ENCODE peak calls at places on chromosome 4, in seven cellular contexts. One of them, this sample, is unnamed.

GRCh38 chr4:14984452-14984851 is 17.8 kb upstream of the CPEB2 start:
- DNase-seq in IMR-90: no peak
- DNase-seq in GM23248: no peak
- DNase-seq in neural progenitor cell: no peak
- DNase-seq in H1: no peak
- DNase-seq in PC-3: no peak
- DNase-seq in H9: no peak
- DNase-seq in this sample: no peak

GRCh38 chr4:3009422-3009821 is 46.1 kb downstream of the GRK4 start:
- DNase-seq in IMR-90: no peak
- DNase-seq in GM23248: peak; percentile 68
- DNase-seq in neural progenitor cell: peak; percentile 65
- DNase-seq in H1: no peak
- DNase-seq in PC-3: no peak
- DNase-seq in H9: peak; percentile 47
- DNase-seq in this sample: no peak

GRCh38 chr4:144174401-144175067 is 34.0 kb upstream of the GYPA start:
- DNase-seq in IMR-90: peak; percentile 59
- DNase-seq in GM23248: peak; percentile 77
- DNase-seq in neural progenitor cell: peak; percentile 67
- DNase-seq in H1: no peak
- DNase-seq in PC-3: peak; percentile 81
- DNase-seq in H9: no peak
- DNase-seq in this sample: peak; percentile 35

GRCh38 chr4:119498520-119498919 is 130.1 kb downstream of the PDE5A start:
- DNase-seq in IMR-90: peak; percentile 59
- DNase-seq in GM23248: peak; percentile 4
- DNase-seq in neural progenitor cell: no peak
- DNase-seq in H1: no peak
- DNase-seq in PC-3: no peak
- DNase-seq in H9: no peak
- DNase-seq in this sample: no peak

GRCh38 chr4:181143241-181143854 is 1099.9 kb upstream of the TENM3 start:
- DNase-seq in IMR-90: peak; percentile 72
- DNase-seq in GM23248: peak; percentile 65
- DNase-seq in neural progenitor cell: peak; percentile 82
- DNase-seq in H1: peak; percentile 34
- DNase-seq in PC-3: peak; percentile 72
- DNase-seq in H9: peak; percentile 65
- DNase-seq in this sample: peak; percentile 65

GRCh38 chr4:85747871-85748491 is 273.0 kb downstream of the ARHGAP24 start:
- DNase-seq in IMR-90: peak; percentile 83
- DNase-seq in GM23248: peak; percentile 80
- DNase-seq in neural progenitor cell: peak; percentile 81
- DNase-seq in H1: no peak
- DNase-seq in PC-3: peak; percentile 75
- DNase-seq in H9: peak; percentile 36
- DNase-seq in this sample: peak; percentile 31

GRCh38 chr4:132228676-132229075 is 920.4 kb upstream of the PCDH10 start:
- DNase-seq in IMR-90: no peak
- DNase-seq in GM23248: no peak
- DNase-seq in neural progenitor cell: no peak
- DNase-seq in H1: no peak
- DNase-seq in PC-3: no peak
- DNase-seq in H9: no peak
- DNase-seq in this sample: no peak

GRCh38 chr4:169253904-169254303 is 16.9 kb downstream of the SH3RF1 start:
- DNase-seq in IMR-90: peak; percentile 94
- DNase-seq in GM23248: peak; percentile 75
- DNase-seq in neural progenitor cell: no peak
- DNase-seq in H1: no peak
- DNase-seq in PC-3: peak; percentile 76
- DNase-seq in H9: no peak
- DNase-seq in this sample: no peak

GRCh38 chr4:99832313-99832712 is 15.7 kb downstream of the DAPP1 start:
- DNase-seq in IMR-90: no peak
- DNase-seq in GM23248: no peak
- DNase-seq in neural progenitor cell: no peak
- DNase-seq in H1: no peak
- DNase-seq in PC-3: no peak
- DNase-seq in H9: no peak
- DNase-seq in this sample: no peak

GRCh38 chr4:129455462-129455861 is 359.5 kb downstream of the C4orf33 start:
- DNase-seq in IMR-90: no peak
- DNase-seq in GM23248: no peak
- DNase-seq in neural progenitor cell: peak; percentile 2
- DNase-seq in H1: no peak
- DNase-seq in PC-3: no peak
- DNase-seq in H9: no peak
- DNase-seq in this sample: no peak

GRCh38 chr4:113901994-113902787 is 77.3 kb downstream of the ARSJ start:
- DNase-seq in IMR-90: no peak
- DNase-seq in GM23248: no peak
- DNase-seq in neural progenitor cell: no peak
- DNase-seq in H1: no peak
- DNase-seq in PC-3: peak; percentile 23
- DNase-seq in H9: no peak
- DNase-seq in this sample: peak; percentile 41

GRCh38 chr4:128388352-128388630 is 100.7 kb upstream of the PGRMC2 start:
- DNase-seq in IMR-90: no peak
- DNase-seq in GM23248: peak; percentile 26
- DNase-seq in neural progenitor cell: no peak
- DNase-seq in H1: no peak
- DNase-seq in PC-3: peak; percentile 54
- DNase-seq in H9: no peak
- DNase-seq in this sample: no peak

GRCh38 chr4:17786567-17786966 is 5.1 kb upstream of the FAM184B start:
- DNase-seq in IMR-90: peak; percentile 19
- DNase-seq in GM23248: no peak
- DNase-seq in neural progenitor cell: no peak
- DNase-seq in H1: no peak
- DNase-seq in PC-3: peak; percentile 23
- DNase-seq in H9: no peak
- DNase-seq in this sample: peak; percentile 20

GRCh38 chr4:20266215-20267082 is 14.7 kb downstream of the SLIT2 start:
- DNase-seq in IMR-90: peak; percentile 61
- DNase-seq in GM23248: peak; percentile 37
- DNase-seq in neural progenitor cell: no peak
- DNase-seq in H1: no peak
- DNase-seq in PC-3: no peak
- DNase-seq in H9: no peak
- DNase-seq in this sample: no peak

GRCh38 chr4:165326831-165327210 is 648 bp upstream of the MSMO1 start:
- DNase-seq in IMR-90: peak; percentile 9
- DNase-seq in GM23248: peak; percentile 55
- DNase-seq in neural progenitor cell: peak; percentile 22
- DNase-seq in H1: no peak
- DNase-seq in PC-3: peak; percentile 14
- DNase-seq in H9: peak; percentile 73
- DNase-seq in this sample: peak; percentile 30

GRCh38 chr4:169153451-169153850 is 117.3 kb downstream of the SH3RF1 start:
- DNase-seq in IMR-90: no peak
- DNase-seq in GM23248: no peak
- DNase-seq in neural progenitor cell: no peak
- DNase-seq in H1: no peak
- DNase-seq in PC-3: no peak
- DNase-seq in H9: no peak
- DNase-seq in this sample: no peak

GRCh38 chr4:62709618-62710252 is 1509.6 kb downstream of the ADGRL3 start:
- DNase-seq in IMR-90: peak; percentile 0
- DNase-seq in GM23248: peak; percentile 9
- DNase-seq in neural progenitor cell: peak; percentile 57
- DNase-seq in H1: no peak
- DNase-seq in PC-3: peak; percentile 91
- DNase-seq in H9: no peak
- DNase-seq in this sample: no peak

GRCh38 chr4:2101346-2102044 is 42.4 kb downstream of the NAT8L start:
- DNase-seq in IMR-90: peak; percentile 48
- DNase-seq in GM23248: peak; percentile 64
- DNase-seq in neural progenitor cell: no peak
- DNase-seq in H1: no peak
- DNase-seq in PC-3: peak; percentile 86
- DNase-seq in H9: no peak
- DNase-seq in this sample: no peak

GRCh38 chr4:34158883-34159282 is 2085.4 kb downstream of the ARAP2 start:
- DNase-seq in IMR-90: peak; percentile 27
- DNase-seq in GM23248: no peak
- DNase-seq in neural progenitor cell: no peak
- DNase-seq in H1: no peak
- DNase-seq in PC-3: peak; percentile 48
- DNase-seq in H9: no peak
- DNase-seq in this sample: no peak

GRCh38 chr4:165207016-165207430 is 338 bp upstream of the KLHL2 start:
- DNase-seq in IMR-90: peak; percentile 31
- DNase-seq in GM23248: peak; percentile 47
- DNase-seq in neural progenitor cell: peak; percentile 37
- DNase-seq in H1: no peak
- DNase-seq in PC-3: peak; percentile 16
- DNase-seq in H9: peak; percentile 33
- DNase-seq in this sample: no peak

GRCh38 chr4:30717208-30718020 is 2.8 kb upstream of the PCDH7 start:
- DNase-seq in IMR-90: peak; percentile 70
- DNase-seq in GM23248: peak; percentile 70
- DNase-seq in neural progenitor cell: peak; percentile 85
- DNase-seq in H1: no peak
- DNase-seq in PC-3: peak; percentile 49
- DNase-seq in H9: peak; percentile 83
- DNase-seq in this sample: no peak

GRCh38 chr4:30716158-30716557 is 4.0 kb upstream of the PCDH7 start:
- DNase-seq in IMR-90: peak; percentile 53
- DNase-seq in GM23248: peak; percentile 52
- DNase-seq in neural progenitor cell: peak; percentile 48
- DNase-seq in H1: no peak
- DNase-seq in PC-3: peak; percentile 51
- DNase-seq in H9: no peak
- DNase-seq in this sample: no peak

GRCh38 chr4:30718889-30719252 is 1.3 kb upstream of the PCDH7 start:
- DNase-seq in IMR-90: peak; percentile 48
- DNase-seq in GM23248: peak; percentile 17
- DNase-seq in neural progenitor cell: peak; percentile 52
- DNase-seq in H1: no peak
- DNase-seq in PC-3: peak; percentile 33
- DNase-seq in H9: no peak
- DNase-seq in this sample: no peak

GRCh38 chr4:30718021-30718888 is 1.9 kb upstream of the PCDH7 start:
- DNase-seq in IMR-90: peak; percentile 36
- DNase-seq in GM23248: peak; percentile 34
- DNase-seq in neural progenitor cell: peak; percentile 76
- DNase-seq in H1: no peak
- DNase-seq in PC-3: peak; percentile 25
- DNase-seq in H9: peak; percentile 65
- DNase-seq in this sample: no peak

DNA sequence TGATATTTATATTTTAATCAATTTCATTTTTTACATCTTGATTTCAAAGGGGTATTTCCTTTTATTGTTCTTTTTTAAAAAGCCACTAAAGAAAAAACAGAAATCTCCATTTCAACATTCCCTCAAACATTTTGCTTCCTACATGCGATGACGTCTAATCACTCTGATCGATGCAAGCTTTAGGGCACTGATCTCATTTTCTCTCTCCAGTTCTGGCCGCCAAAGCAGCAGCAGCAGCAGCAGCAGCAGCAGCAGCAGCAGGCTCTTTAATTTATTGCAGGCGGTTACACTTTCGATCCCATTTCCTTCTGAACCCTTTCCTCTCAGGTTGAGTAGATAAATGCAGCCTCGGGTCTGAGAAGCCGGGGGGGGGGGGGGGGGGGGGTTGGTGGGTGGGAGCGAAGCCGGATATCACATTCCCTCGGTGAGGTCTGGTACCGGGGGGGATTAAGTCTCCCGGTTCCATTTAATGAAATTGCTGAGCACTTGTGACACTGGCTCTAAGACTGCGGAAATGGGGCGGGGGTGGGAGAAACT is 3.4 kb upstream of the PCDH7 start:
- DNase-seq in IMR-90: no peak
- DNase-seq in GM23248: peak; percentile 46
- DNase-seq in neural progenitor cell: no peak
- DNase-seq in H1: no peak
- DNase-seq in PC-3: peak; percentile 13
- DNase-seq in H9: no peak
- DNase-seq in this sample: no peak
- H3K4me2 ChIP-seq in IMR-90: peak overlapping the region; percentile 95
- H3K4me2 ChIP-seq in GM23248: peak overlapping the region; percentile 93
- H3K4me2 ChIP-seq in neural progenitor cell: peak overlapping the region; percentile 90
- H3K4me2 ChIP-seq in H1: peak overlapping the region; percentile 89
- H3K4me2 ChIP-seq in PC-3: peak overlapping the region; percentile 93
- H3K4me2 ChIP-seq in H9: peak overlapping the region; percentile 58
- H3K4me2 ChIP-seq in this sample: no peak overlapping the region

GRCh38 chr4:142377345-142378091 is 468.6 kb downstream of the INPP4B start:
- DNase-seq in IMR-90: no peak
- DNase-seq in GM23248: no peak
- DNase-seq in neural progenitor cell: no peak
- DNase-seq in H1: no peak
- DNase-seq in PC-3: no peak
- DNase-seq in H9: no peak
- DNase-seq in this sample: no peak
- H3K4me1 ChIP-seq in IMR-90: peaks cover 9% of the 10 kb centered on the region
- H3K4me1 ChIP-seq in GM23248: peaks cover 75% of the 10 kb centered on the region
- H3K4me1 ChIP-seq in neural progenitor cell: peaks cover 7% of the 10 kb centered on the region
- H3K4me1 ChIP-seq in H1: no peaks in the 10 kb centered on the region
- H3K4me1 ChIP-seq in PC-3: peaks cover 54% of the 10 kb centered on the region
- H3K4me1 ChIP-seq in H9: no peaks in the 10 kb centered on the region
- H3K4me1 ChIP-seq in this sample: peaks cover 18% of the 10 kb centered on the region

GRCh38 chr4:971670-972500 is 1.5 kb downstream of the DGKQ start:
- DNase-seq in IMR-90: no peak
- DNase-seq in GM23248: peak; percentile 18
- DNase-seq in neural progenitor cell: no peak
- DNase-seq in H1: no peak
- DNase-seq in PC-3: no peak
- DNase-seq in H9: no peak
- DNase-seq in this sample: no peak
- H4K20me1 ChIP-seq in IMR-90: peaks cover 32% of the 10 kb centered on the region
- H4K20me1 ChIP-seq in GM23248: no peaks in the 10 kb centered on the region
- H4K20me1 ChIP-seq in neural progenitor cell: peaks cover 34% of the 10 kb centered on the region
- H4K20me1 ChIP-seq in H1: peaks cover 17% of the 10 kb centered on the region
- H4K20me1 ChIP-seq in PC-3: no peaks in the 10 kb centered on the region
- H4K20me1 ChIP-seq in H9: no peaks in the 10 kb centered on the region
- H4K20me1 ChIP-seq in this sample: peaks cover 34% of the 10 kb centered on the region

GRCh38 chr4:92129408-92129994 is 174.3 kb upstream of the GRID2 start:
- DNase-seq in IMR-90: no peak
- DNase-seq in GM23248: no peak
- DNase-seq in neural progenitor cell: no peak
- DNase-seq in H1: no peak
- DNase-seq in PC-3: no peak
- DNase-seq in H9: no peak
- DNase-seq in this sample: no peak
- H3K4me2 ChIP-seq in IMR-90: no peak overlapping the region
- H3K4me2 ChIP-seq in GM23248: no peak overlapping the region
- H3K4me2 ChIP-seq in neural progenitor cell: no peak overlapping the region
- H3K4me2 ChIP-seq in H1: no peak overlapping the region
- H3K4me2 ChIP-seq in PC-3: no peak overlapping the region
- H3K4me2 ChIP-seq in H9: no peak overlapping the region
- H3K4me2 ChIP-seq in this sample: no peak overlapping the region

This sample was measured in DND-41.